ENCODE peak calls at places on chromosome 19, in four cellular contexts. One of them, this sample, is unnamed. For H3K36me3 and H3K4me1, the result is how much of the 10 kb centered on the place peaks cover.

GRCh38 chr19:10430505-10431253 is 10.3 kb downstream of the PDE4A start:
- DNase-seq in aorta: peak
- DNase-seq in HepG2: no peak
- DNase-seq in Peyer's patch: no peak
- DNase-seq in this sample: no peak

GRCh38 chr19:48121909-48122371 is 11.3 kb upstream of the PLA2G4C start:
- DNase-seq in aorta: no peak
- DNase-seq in HepG2: no peak
- DNase-seq in Peyer's patch: no peak
- DNase-seq in this sample: no peak

GRCh38 chr19:9309139-9309973 is at the start of gene ZNF699:
- DNase-seq in aorta: peak
- DNase-seq in HepG2: peak
- DNase-seq in Peyer's patch: peak
- DNase-seq in this sample: peak

GRCh38 chr19:57830071-57830602 is at the start of gene ZNF587B:
- DNase-seq in aorta: peak
- DNase-seq in HepG2: peak
- DNase-seq in Peyer's patch: peak
- DNase-seq in this sample: peak

GRCh38 chr19:2511570-2511969 is 35.6 kb downstream of the GADD45B start:
- DNase-seq in aorta: no peak
- DNase-seq in HepG2: no peak
- DNase-seq in Peyer's patch: no peak
- DNase-seq in this sample: no peak

GRCh38 chr19:6654347-6655310 is 15.3 kb downstream of the TNFSF14 start:
- DNase-seq in aorta: no peak
- DNase-seq in HepG2: no peak
- DNase-seq in Peyer's patch: no peak
- DNase-seq in this sample: no peak

GRCh38 chr19:31548941-31549340 is 199.7 kb upstream of the TSHZ3 start:
- DNase-seq in aorta: no peak
- DNase-seq in HepG2: no peak
- DNase-seq in Peyer's patch: no peak
- DNase-seq in this sample: no peak

GRCh38 chr19:38730470-38730730 is 13.9 kb downstream of the CAPN12 start:
- DNase-seq in aorta: no peak
- DNase-seq in HepG2: no peak
- DNase-seq in Peyer's patch: no peak
- DNase-seq in this sample: no peak

GRCh38 chr19:33064117-33064777 is 441 bp downstream of the RHPN2 start:
- DNase-seq in aorta: no peak
- DNase-seq in HepG2: no peak
- DNase-seq in Peyer's patch: peak
- DNase-seq in this sample: peak

GRCh38 chr19:7426986-7427385 is 61.8 kb downstream of the PEX11G start:
- DNase-seq in aorta: no peak
- DNase-seq in HepG2: no peak
- DNase-seq in Peyer's patch: no peak
- DNase-seq in this sample: no peak

GRCh38 chr19:50162988-50163387 is at the start of gene IZUMO2:
- DNase-seq in aorta: no peak
- DNase-seq in HepG2: no peak
- DNase-seq in Peyer's patch: no peak
- DNase-seq in this sample: no peak

GRCh38 chr19:46009530-46010510 is 13.0 kb downstream of the PGLYRP1 start:
- DNase-seq in aorta: peak
- DNase-seq in HepG2: peak
- DNase-seq in Peyer's patch: peak
- DNase-seq in this sample: peak

GRCh38 chr19:29843180-29844051 is 31.6 kb downstream of the CCNE1 start:
- DNase-seq in aorta: peak
- DNase-seq in HepG2: no peak
- DNase-seq in Peyer's patch: peak
- DNase-seq in this sample: peak

DNA sequence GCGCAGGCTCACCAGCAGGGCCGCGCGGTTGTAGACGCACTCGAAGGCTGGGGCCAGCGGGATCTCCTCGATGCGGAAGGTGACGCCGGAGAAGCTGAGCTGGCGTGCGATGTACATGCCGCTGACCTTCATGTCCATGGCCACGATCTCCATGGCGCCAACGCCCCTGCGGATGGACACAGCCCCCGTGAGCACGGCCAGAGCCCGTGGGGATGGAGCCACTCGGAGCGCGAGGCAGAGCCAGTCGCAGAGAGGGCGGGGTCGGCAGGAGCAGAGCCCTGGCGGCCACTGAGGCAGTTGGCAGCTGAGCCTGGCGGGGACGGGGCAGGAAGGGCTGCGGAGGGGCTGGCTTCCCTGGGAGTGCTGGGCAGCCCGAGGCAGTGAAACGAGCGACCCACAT is 15.2 kb downstream of the GPX4 start:
- DNase-seq in aorta: no peak
- DNase-seq in HepG2: no peak
- DNase-seq in Peyer's patch: no peak
- DNase-seq in this sample: no peak
- H3K27ac ChIP-seq in aorta: no peak
- H3K27ac ChIP-seq in HepG2: no peak
- H3K27ac ChIP-seq in Peyer's patch: no peak
- H3K27ac ChIP-seq in this sample: no peak

GRCh38 chr19:40672573-40673299 is 17.7 kb downstream of the NUMBL start:
- DNase-seq in aorta: no peak
- DNase-seq in HepG2: no peak
- DNase-seq in Peyer's patch: no peak
- DNase-seq in this sample: no peak

GRCh38 chr19:40674291-40674690 is 16.2 kb downstream of the NUMBL start:
- DNase-seq in aorta: no peak
- DNase-seq in HepG2: no peak
- DNase-seq in Peyer's patch: no peak
- DNase-seq in this sample: no peak

GRCh38 chr19:40681039-40681438 is 9.4 kb downstream of the NUMBL start:
- DNase-seq in aorta: no peak
- DNase-seq in HepG2: no peak
- DNase-seq in Peyer's patch: no peak
- DNase-seq in this sample: no peak

GRCh38 chr19:40673377-40673776 is 17.1 kb downstream of the NUMBL start:
- DNase-seq in aorta: no peak
- DNase-seq in HepG2: no peak
- DNase-seq in Peyer's patch: no peak
- DNase-seq in this sample: no peak

DNA sequence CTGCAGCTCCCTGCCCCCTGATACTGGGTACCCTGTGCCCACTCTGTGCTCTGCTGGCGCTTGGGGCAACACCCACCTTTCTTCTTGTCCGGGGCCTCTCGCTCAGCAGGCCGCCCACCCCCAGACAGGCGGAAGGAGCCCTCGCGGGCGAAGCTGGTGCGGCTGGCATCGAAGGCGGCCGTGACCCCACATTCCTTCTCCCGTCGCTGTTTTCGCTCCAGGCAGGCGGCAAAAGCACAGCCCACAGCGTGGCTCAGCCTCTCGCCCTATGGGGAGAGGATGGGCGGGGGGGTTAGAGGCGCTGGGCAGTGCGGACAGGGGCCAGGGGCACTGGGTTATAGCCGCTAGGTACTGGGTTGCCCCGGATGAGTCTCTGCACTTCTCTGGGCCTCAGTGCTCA is 13.3 kb downstream of the NUMBL start:
- DNase-seq in aorta: no peak
- DNase-seq in HepG2: no peak
- DNase-seq in Peyer's patch: no peak
- DNase-seq in this sample: no peak
- H3K36me3 ChIP-seq in aorta: under half
- H3K36me3 ChIP-seq in HepG2: under half
- H3K36me3 ChIP-seq in Peyer's patch: under half
- H3K36me3 ChIP-seq in this sample: half or more

GRCh38 chr19:44958090-44958489 is 2.9 kb downstream of the CLPTM1 start:
- DNase-seq in aorta: no peak
- DNase-seq in HepG2: no peak
- DNase-seq in Peyer's patch: no peak
- DNase-seq in this sample: no peak
- H3K4me1 ChIP-seq in aorta: under half
- H3K4me1 ChIP-seq in HepG2: under half
- H3K4me1 ChIP-seq in Peyer's patch: under half
- H3K4me1 ChIP-seq in this sample: under half

GRCh38 chr19:34269081-34269480 is 14.7 kb downstream of the GARRE1 start:
- DNase-seq in aorta: no peak
- DNase-seq in HepG2: no peak
- DNase-seq in Peyer's patch: no peak
- DNase-seq in this sample: no peak
- H3K27ac ChIP-seq in aorta: peak
- H3K27ac ChIP-seq in HepG2: no peak
- H3K27ac ChIP-seq in Peyer's patch: peak
- H3K27ac ChIP-seq in this sample: peak

DNA sequence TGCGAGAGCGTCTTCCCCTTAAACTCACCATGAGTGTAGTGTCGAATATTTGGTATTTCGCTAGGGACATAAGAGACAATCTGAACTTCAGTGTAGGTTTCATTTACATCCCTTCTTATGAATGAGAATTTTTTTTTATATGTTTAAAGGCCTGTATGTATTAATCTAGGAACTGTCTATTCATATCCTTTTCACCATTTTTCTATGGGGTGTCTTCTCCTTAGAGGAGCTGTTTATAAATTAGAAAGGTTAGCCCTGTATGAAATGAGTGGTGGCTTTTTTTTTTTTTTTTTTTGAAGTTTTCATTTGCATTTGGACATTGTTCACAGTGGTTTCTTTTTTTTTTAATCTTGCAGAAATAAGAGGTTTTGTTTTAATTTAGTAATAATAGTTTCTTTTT is 7.6 kb downstream of the ZNF146 start:
- DNase-seq in aorta: no peak
- DNase-seq in HepG2: no peak
- DNase-seq in Peyer's patch: no peak
- DNase-seq in this sample: no peak
- H3K36me3 ChIP-seq in aorta: under half
- H3K36me3 ChIP-seq in HepG2: under half
- H3K36me3 ChIP-seq in Peyer's patch: under half
- H3K36me3 ChIP-seq in this sample: under half

GRCh38 chr19:55283548-55284393 is at the start of gene BRSK1:
- DNase-seq in aorta: peak
- DNase-seq in HepG2: no peak
- DNase-seq in Peyer's patch: no peak
- DNase-seq in this sample: no peak

GRCh38 chr19:55284405-55285058 is 735 bp downstream of the BRSK1 start:
- DNase-seq in aorta: no peak
- DNase-seq in HepG2: no peak
- DNase-seq in Peyer's patch: no peak
- DNase-seq in this sample: no peak

GRCh38 chr19:55287361-55288079 is 3.7 kb downstream of the BRSK1 start:
- DNase-seq in aorta: no peak
- DNase-seq in HepG2: no peak
- DNase-seq in Peyer's patch: no peak
- DNase-seq in this sample: no peak

GRCh38 chr19:55285225-55285890 is 1.6 kb downstream of the BRSK1 start:
- DNase-seq in aorta: no peak
- DNase-seq in HepG2: no peak
- DNase-seq in Peyer's patch: no peak
- DNase-seq in this sample: no peak

DNA sequence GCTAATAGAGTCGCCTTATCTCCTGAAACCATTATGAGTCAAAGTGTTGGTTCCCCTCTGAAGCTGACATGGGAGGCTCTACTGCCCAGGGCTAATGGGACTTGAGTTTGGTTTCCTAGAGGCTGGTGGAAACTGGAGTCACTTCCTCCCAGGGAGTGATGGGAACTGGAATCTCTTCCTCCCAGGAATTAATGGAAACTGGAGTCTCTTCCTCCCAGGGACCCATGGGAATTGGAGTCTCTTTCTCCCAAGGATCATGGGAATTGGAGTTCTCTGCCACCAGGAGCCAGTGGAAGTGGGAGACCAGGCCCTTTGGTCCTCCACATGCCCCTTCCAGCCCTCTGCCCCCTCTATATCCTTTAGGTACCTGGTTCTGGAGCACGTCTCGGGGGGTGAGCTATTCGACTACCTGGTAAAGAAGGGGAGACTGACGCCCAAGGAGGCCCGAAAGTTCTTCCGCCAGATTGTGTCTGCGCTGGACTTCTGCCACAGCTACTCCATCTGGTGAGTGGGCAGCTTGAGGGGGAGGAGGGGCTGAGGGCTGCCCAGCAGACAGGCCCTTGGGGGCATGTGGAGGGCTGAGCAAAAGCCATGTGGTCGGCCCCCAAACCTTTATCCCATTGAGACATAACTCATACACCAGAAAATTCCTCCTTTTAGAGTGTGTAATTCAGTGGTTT is 5.5 kb downstream of the BRSK1 start:
- DNase-seq in aorta: no peak
- DNase-seq in HepG2: no peak
- DNase-seq in Peyer's patch: no peak
- DNase-seq in this sample: no peak
- H3K4me1 ChIP-seq in aorta: under half
- H3K4me1 ChIP-seq in HepG2: under half
- H3K4me1 ChIP-seq in Peyer's patch: under half
- H3K4me1 ChIP-seq in this sample: under half

This sample was measured in right lobe of liver.